ENCODE peak calls at places on chromosomes 11 and 22, in four cellular contexts. P is keratinocyte, G is fibroblast of lung, V is psoas muscle. H is an unnamed sample.

GRCh38 chr11:64156235-64157011 is 9.5 kb downstream of the MACROD1 start:
- DNase-seq in P (no peak), G (no peak), V (peak; percentile 78), H (no peak)

GRCh38 chr22:42425337-42425988 is 6.7 kb downstream of the NFAM1 start:
- DNase-seq in P (no peak), G (no peak), V (no peak), H (no peak)

GRCh38 chr11:72652133-72652532 is 22.1 kb downstream of the PDE2A start:
- DNase-seq in P (no peak), G (no peak), V (no peak), H (no peak)

GRCh38 chr22:35257321-35258143 is at the start of gene HMGXB4:
- DNase-seq in P (no peak), G (peak; percentile 91), V (peak; percentile 92), H (peak; percentile 88)

GRCh38 chr11:13669544-13670488 is 1.3 kb downstream of the FAR1 start:
- DNase-seq in P (no peak), G (no peak), V (no peak), H (no peak)

GRCh38 chr11:69682681-69683326 is 7.7 kb upstream of the LTO1 start:
- DNase-seq in P (no peak), G (no peak), V (no peak), H (no peak)

GRCh38 chr11:64360403-64360980 is 1.5 kb downstream of the RPS6KA4 start:
- DNase-seq in P (no peak), G (no peak), V (no peak), H (no peak)

GRCh38 chr22:39453765-39454378 is 2.9 kb upstream of the MGAT3 start:
- DNase-seq in P (no peak), G (no peak), V (no peak), H (no peak)

GRCh38 chr11:87501388-87501787 is 463.7 kb downstream of the TMEM135 start:
- DNase-seq in P (no peak), G (no peak), V (no peak), H (no peak)

GRCh38 chr11:26088391-26088790 is 243.5 kb upstream of the ANO3 start:
- DNase-seq in P (no peak), G (peak; percentile 79), V (no peak), H (no peak)

GRCh38 chr22:42317691-42318547 is 47.5 kb upstream of the TCF20 start:
- DNase-seq in P (no peak), G (no peak), V (no peak), H (no peak)

GRCh38 chr11:7019500-7020182 is 505 bp downstream of the ZNF214 start:
- DNase-seq in P (no peak), G (peak; percentile 39), V (peak; percentile 23), H (peak; percentile 13)

GRCh38 chr11:85725510-85726258 is 39.7 kb upstream of the CCDC89 start:
- DNase-seq in P (peak; percentile 61), G (peak; percentile 97), V (no peak), H (no peak)

GRCh38 chr11:64566042-64566914 is 24.7 kb upstream of the SLC22A12 start:
- DNase-seq in P (peak; percentile 78), G (peak; percentile 80), V (peak; percentile 47), H (peak; percentile 60)

GRCh38 chr11:22304337-22304961 is 33.7 kb upstream of the SLC17A6 start:
- DNase-seq in P (no peak), G (peak; percentile 21), V (no peak), H (no peak)

GRCh38 chr11:94678236-94678635 is 89.9 kb upstream of the AMOTL1 start:
- DNase-seq in P (no peak), G (no peak), V (no peak), H (no peak)

GRCh38 chr22:28034760-28035401 is 115.8 kb upstream of the PITPNB start:
- DNase-seq in P (no peak), G (peak; percentile 62), V (peak; percentile 89), H (peak; percentile 92)

GRCh38 chr22:30763815-30764686 is 69.4 kb downstream of the OSBP2 start:
- DNase-seq in P (peak; percentile 58), G (peak; percentile 81), V (peak; percentile 21), H (peak; percentile 60)

GRCh38 chr11:110892741-110893285 is 180.6 kb upstream of the ARHGAP20 start:
- DNase-seq in P (no peak), G (peak; percentile 29), V (no peak), H (no peak)

GRCh38 chr22:41021655-41022454 is 70.5 kb upstream of the EP300 start:
- DNase-seq in P (no peak), G (peak; percentile 35), V (peak; percentile 83), H (peak; percentile 80)

GRCh38 chr22:38751422-38752346 is 4.1 kb downstream of the SUN2 start:
- DNase-seq in P (peak; percentile 42), G (peak; percentile 37), V (peak; percentile 80), H (no peak)

GRCh38 chr22:45884201-45885067 is 92.5 kb downstream of the WNT7B start:
- DNase-seq in P (no peak), G (no peak), V (no peak), H (peak; percentile 38)

GRCh38 chr11:130830563-130830950 is 85.7 kb downstream of the SNX19 start:
- DNase-seq in P (no peak), G (no peak), V (no peak), H (no peak)

GRCh38 chr11:117823294-117823940 is 1.1 kb downstream of the FXYD2 start:
- DNase-seq in P (no peak), G (no peak), V (no peak), H (no peak)

GRCh38 chr11:1485504-1485885 is 1.1 kb downstream of the MOB2 start:
- DNase-seq in P (no peak), G (no peak), V (peak; percentile 10), H (peak; percentile 10)

GRCh38 chr11:123546515-123546914 is 107.9 kb downstream of the SCN3B start:
- DNase-seq in P (no peak), G (peak; percentile 87), V (no peak), H (no peak)

GRCh38 chr22:21641417-21641794 is 696 bp upstream of the SDF2L1 start:
- DNase-seq in P (no peak), G (peak; percentile 42), V (peak; percentile 24), H (no peak)

GRCh38 chr11:46976182-46976854 is 39.8 kb downstream of the CSTPP1 start:
- DNase-seq in P (no peak), G (no peak), V (no peak), H (no peak)

GRCh38 chr11:86743223-86744118 is 56.9 kb upstream of the PRSS23 start:
- DNase-seq in P (peak; percentile 94), G (peak; percentile 99), V (peak; percentile 61), H (no peak)

GRCh38 chr11:118834428-118835028 is 43.6 kb upstream of the DDX6 start:
- DNase-seq in P (no peak), G (no peak), V (no peak), H (no peak)

GRCh38 chr22:39171623-39172264 is 19.3 kb upstream of the CBX7 start:
- DNase-seq in P (no peak), G (no peak), V (no peak), H (no peak)

GRCh38 chr11:810040-810567 is 337 bp downstream of the RPLP2 start:
- DNase-seq in P (no peak), G (no peak), V (no peak), H (no peak)

GRCh38 chr22:49152930-49153770 is 674.5 kb downstream of the BRD1 start:
- DNase-seq in P (no peak), G (no peak), V (no peak), H (no peak)

GRCh38 chr11:123303924-123304323 is 108.9 kb upstream of the CLMP start:
- DNase-seq in P (no peak), G (no peak), V (no peak), H (no peak)

GRCh38 chr11:102287963-102288744 is 29.1 kb upstream of the BIRC3 start:
- DNase-seq in P (no peak), G (peak; percentile 70), V (no peak), H (no peak)

GRCh38 chr22:48761546-48761945 is 1066.1 kb downstream of the BRD1 start:
- DNase-seq in P (no peak), G (no peak), V (no peak), H (no peak)

GRCh38 chr22:41247703-41248102 is 7.0 kb upstream of the CHADL start:
- DNase-seq in P (no peak), G (no peak), V (no peak), H (peak; percentile 61)

GRCh38 chr22:31082606-31083376 is 1.7 kb downstream of the SMTN start:
- DNase-seq in P (no peak), G (peak; percentile 48), V (peak; percentile 67), H (peak; percentile 79)

DNA sequence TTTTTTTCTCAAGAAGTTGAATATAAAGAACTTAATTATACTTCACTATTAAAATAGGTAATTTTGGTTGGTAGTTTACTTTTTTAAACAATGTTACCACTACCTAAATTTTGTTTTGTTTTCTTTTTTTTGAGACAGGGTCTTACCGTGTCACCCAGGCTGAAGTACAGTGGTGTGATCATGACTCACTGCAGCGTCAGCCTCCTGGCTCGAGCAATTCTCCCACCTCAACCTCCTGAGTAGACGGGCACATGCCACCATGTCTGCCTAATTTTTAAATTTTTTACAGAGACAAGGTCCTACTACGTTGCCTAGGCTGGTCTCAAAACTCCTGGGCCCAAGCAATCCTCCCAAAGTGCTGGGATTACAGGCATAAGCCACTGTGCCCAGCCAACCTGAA is 17.6 kb downstream of the SPCS2 start:
- DNase-seq in P (no peak), G (peak; percentile 77), V (no peak), H (no peak)
- H3K4me1 ChIP-seq in P (peaks cover 18% of the 10 kb centered on the region), G (no peaks in the 10 kb centered on the region), V (peaks cover 16% of the 10 kb centered on the region), H (peaks cover 38% of the 10 kb centered on the region)

DNA sequence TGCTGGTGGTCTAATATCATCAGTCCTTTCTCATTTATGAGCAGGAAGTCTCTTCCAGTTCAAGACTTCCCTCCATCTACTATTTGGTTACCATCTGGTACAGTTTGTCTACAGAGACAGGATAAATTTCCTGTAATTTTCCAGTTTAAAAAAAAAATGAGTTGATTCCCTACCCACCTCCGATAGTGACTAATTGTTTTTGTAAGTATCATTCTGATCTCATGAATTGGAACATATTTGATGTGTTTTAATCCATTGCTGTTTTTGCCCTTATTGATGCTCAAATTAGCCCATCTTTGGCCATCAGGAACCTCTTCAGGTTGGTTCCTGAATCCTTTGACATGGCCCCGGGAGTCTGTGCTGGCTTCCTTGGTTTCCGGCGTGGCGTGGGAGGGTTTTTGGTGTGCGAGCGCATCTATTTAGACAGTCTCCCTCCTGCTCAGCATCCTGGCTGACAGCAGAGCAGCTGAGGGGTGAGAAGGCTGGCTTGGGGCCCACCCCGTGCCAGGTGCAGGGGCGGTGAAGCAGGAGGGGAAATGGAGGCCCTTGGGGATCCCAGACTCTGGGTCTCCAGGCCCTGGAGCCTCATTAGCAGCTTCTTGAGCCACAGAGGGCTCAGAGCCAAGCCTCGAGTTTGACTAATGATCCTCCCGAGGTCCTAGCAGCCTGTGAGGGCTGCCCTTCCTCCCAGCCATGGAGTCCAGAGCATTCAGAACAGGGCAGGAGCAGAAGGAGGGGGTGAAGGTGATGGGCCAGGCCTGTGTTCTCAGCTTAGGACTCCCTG is 6.8 kb downstream of the OMP start:
- DNase-seq in P (no peak), G (peak; percentile 85), V (no peak), H (no peak)
- H3K4me3 ChIP-seq in P (no peak overlapping the region), G (no peak overlapping the region), V (no peak overlapping the region), H (no peak overlapping the region)

GRCh38 chr22:37635157-37635556 is 4.3 kb upstream of the SH3BP1 start:
- DNase-seq in P (no peak), G (no peak), V (no peak), H (no peak)

GRCh38 chr22:37634505-37635002 is 4.9 kb upstream of the SH3BP1 start:
- DNase-seq in P (no peak), G (no peak), V (no peak), H (peak; percentile 45)

GRCh38 chr22:37636949-37637273 is 2.6 kb upstream of the SH3BP1 start:
- DNase-seq in P (no peak), G (no peak), V (no peak), H (no peak)

GRCh38 chr22:37638351-37639069 is 959 bp upstream of the SH3BP1 start:
- DNase-seq in P (no peak), G (no peak), V (no peak), H (no peak)

GRCh38 chr22:37636186-37636948 is 3.1 kb upstream of the SH3BP1 start:
- DNase-seq in P (no peak), G (peak; percentile 91), V (no peak), H (no peak)
- H3K4me1 ChIP-seq in P (peaks cover 25% of the 10 kb centered on the region), G (peaks cover 42% of the 10 kb centered on the region), V (peaks cover 21% of the 10 kb centered on the region), H (peaks cover 90% of the 10 kb centered on the region)

GRCh38 chr11:122085264-122085663 is 30.8 kb downstream of the BLID start:
- DNase-seq in P (peak; percentile 59), G (peak; percentile 96), V (no peak), H (no peak)
- H3K4me3 ChIP-seq in P (no peak overlapping the region), G (no peak overlapping the region), V (no peak overlapping the region), H (no peak overlapping the region)

H was measured in heart right ventricle.